ENCODE peak calls at places on chromosomes 4 and X, in five cellular contexts. R is transverse colon, Y is dorsolateral prefrontal cortex, Z is AG09309, O is ascending aorta. D is an unnamed sample.

GRCh38 chr4:123378794-123379193 is 17.8 kb upstream of the SPRY1 start:
- DNase-seq in R (no peak), Y (no peak), Z (no peak), O (no peak), D (no peak)

GRCh38 chrX:15336023-15336413 is 695 bp upstream of the PIGA start:
- DNase-seq in R (peak; percentile 16), Y (no peak), Z (peak; percentile 2), O (no peak), D (no peak)

GRCh38 chrX:108699368-108699767 is 37.0 kb downstream of the IRS4 start:
- DNase-seq in R (no peak), Y (no peak), Z (no peak), O (no peak), D (no peak)

GRCh38 chr4:126995235-126995634 is 637.5 kb upstream of the INTU start:
- DNase-seq in R (no peak), Y (no peak), Z (no peak), O (no peak), D (no peak)

GRCh38 chr4:114146947-114147618 is 167.6 kb upstream of the ARSJ start:
- DNase-seq in R (no peak), Y (no peak), Z (no peak), O (no peak), D (no peak)

GRCh38 chr4:76948441-76949292 is 885 bp upstream of the SEPTIN11 start:
- DNase-seq in R (peak; percentile 81), Y (peak; percentile 68), Z (no peak), O (no peak), D (peak; percentile 77)

GRCh38 chr4:144518181-144518895 is 127.6 kb upstream of the HHIP start:
- DNase-seq in R (no peak), Y (no peak), Z (no peak), O (no peak), D (no peak)

GRCh38 chrX:115266300-115266699 is 23.2 kb upstream of the LUZP4 start:
- DNase-seq in R (no peak), Y (no peak), Z (no peak), O (no peak), D (no peak)

GRCh38 chrX:103212749-103213457 is 2.0 kb upstream of the BEX4 start:
- DNase-seq in R (peak; percentile 28), Y (no peak), Z (no peak), O (no peak), D (no peak)

GRCh38 chrX:7586126-7586525 is 256.8 kb upstream of the VCX start:
- DNase-seq in R (no peak), Y (no peak), Z (peak; percentile 5), O (no peak), D (no peak)
- TF ChIP-seq CTCF in R (peak; percentile 28), Y (peak; percentile 60), Z (peak; percentile 48), O (peak; percentile 25), D (peak; percentile 38)

GRCh38 chrX:135295944-135296305 is 13.4 kb upstream of the ETDC start:
- DNase-seq in R (no peak), Y (no peak), Z (no peak), O (no peak), D (no peak)

GRCh38 chrX:135295238-135295943 is 13.9 kb upstream of the ETDC start:
- DNase-seq in R (peak; percentile 19), Y (peak; percentile 62), Z (no peak), O (no peak), D (no peak)
- TF ChIP-seq CTCF in R (no peak), Y (peak; percentile 50), Z (no peak), O (no peak), D (no peak)

DNA sequence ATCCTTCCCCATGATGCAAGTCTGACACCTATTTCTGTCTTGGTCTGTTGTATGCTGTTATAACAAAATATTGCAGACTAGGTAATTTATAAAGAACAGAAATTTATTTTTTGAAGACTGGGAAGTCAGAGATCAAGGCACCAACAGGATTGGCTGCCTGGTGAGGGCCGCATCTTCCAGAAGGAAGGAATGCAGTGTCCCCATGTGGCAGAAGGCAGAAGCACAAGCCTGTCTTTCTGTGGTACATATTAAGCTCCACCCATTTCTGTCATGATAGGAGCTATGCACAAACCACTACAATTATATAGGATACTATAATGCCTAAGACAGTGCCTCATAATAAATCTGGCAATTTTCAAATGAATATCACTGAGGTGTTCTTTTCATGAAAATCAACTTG is 502.3 kb upstream of the DIAPH2 start:
- DNase-seq in R (peak; percentile 24), Y (no peak), Z (no peak), O (no peak), D (no peak)
- TF ChIP-seq CTCF in R (peak; percentile 44), Y (no peak), Z (peak; percentile 21), O (peak; percentile 41), D (peak; percentile 26)

DNA sequence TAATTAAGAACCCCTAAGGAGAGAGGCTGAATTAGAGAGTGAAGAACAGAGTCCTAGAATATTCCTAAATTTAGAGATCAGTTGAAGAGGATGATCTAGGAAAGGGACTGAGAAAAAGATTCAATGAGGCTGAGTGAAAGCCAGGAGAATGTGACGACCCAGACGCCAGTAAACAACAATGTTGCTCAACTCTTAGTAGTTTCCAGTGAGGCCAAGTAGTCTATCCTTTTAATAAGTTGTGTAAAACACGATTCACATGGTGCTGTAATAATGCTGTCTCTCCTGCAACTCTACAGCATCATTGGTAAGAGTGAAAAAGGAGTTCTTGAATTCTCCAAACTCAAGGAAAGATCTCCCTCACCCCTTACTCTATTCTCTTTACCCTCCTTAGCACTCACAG is 140.3 kb downstream of the CFAP299 start:
- DNase-seq in R (no peak), Y (no peak), Z (no peak), O (no peak), D (no peak)
- TF ChIP-seq CTCF in R (no peak), Y (no peak), Z (no peak), O (no peak), D (no peak)

DNA sequence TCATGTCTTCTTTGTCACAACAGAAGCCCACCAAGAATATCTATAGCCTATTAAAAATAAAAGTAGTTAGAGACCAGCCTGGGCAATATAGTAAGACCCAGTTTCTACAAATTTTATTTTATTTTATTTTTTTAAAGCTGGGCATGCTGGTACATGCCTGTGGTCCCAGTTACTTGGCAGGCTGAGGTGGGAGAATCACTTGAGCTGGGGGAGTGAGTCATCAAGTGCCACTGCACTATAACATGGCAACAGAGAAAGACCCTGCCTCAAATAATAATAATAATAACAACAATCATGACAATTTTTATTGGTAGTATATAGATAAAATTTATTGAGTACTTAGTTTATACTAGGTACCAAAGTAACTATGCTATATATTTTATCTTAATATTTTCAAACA is 93.0 kb upstream of the NPFFR2 start:
- DNase-seq in R (no peak), Y (no peak), Z (no peak), O (no peak), D (no peak)
- TF ChIP-seq CTCF in R (no peak), Y (no peak), Z (no peak), O (no peak), D (no peak)

GRCh38 chr4:54660145-54660535 is 2.4 kb downstream of the KIT start:
- DNase-seq in R (no peak), Y (no peak), Z (no peak), O (no peak), D (no peak)

GRCh38 chr4:54658321-54659093 is 750 bp downstream of the KIT start:
- DNase-seq in R (peak; percentile 46), Y (peak; percentile 65), Z (no peak), O (no peak), D (no peak)

GRCh38 chr4:54661156-54661555 is 3.4 kb downstream of the KIT start:
- DNase-seq in R (no peak), Y (no peak), Z (peak; percentile 57), O (no peak), D (no peak)

GRCh38 chr4:54660591-54660990 is 2.8 kb downstream of the KIT start:
- DNase-seq in R (no peak), Y (no peak), Z (peak; percentile 37), O (no peak), D (no peak)

GRCh38 chr4:54659213-54660144 is 1.7 kb downstream of the KIT start:
- DNase-seq in R (no peak), Y (no peak), Z (no peak), O (no peak), D (no peak)
- TF ChIP-seq CTCF in R (no peak), Y (no peak), Z (no peak), O (no peak), D (no peak)

GRCh38 chr4:177051473-177052060 is 258.1 kb upstream of the NEIL3 start:
- DNase-seq in R (peak; percentile 7), Y (no peak), Z (no peak), O (no peak), D (no peak)
- TF ChIP-seq CTCF in R (no peak), Y (no peak), Z (peak; percentile 26), O (no peak), D (peak; percentile 42)

D was measured in D721Med.